ENCODE peak calls at places on chromosomes 5 and 9, in five cellular contexts. I is colonic mucosa, O is GM23248, N is SK-N-SH, C is astrocyte. Z is an unnamed sample.

GRCh38 chr9:125332527-125332926 is 70.9 kb downstream of the GAPVD1 start:
- DNase-seq in I (no peak), C (no peak), O (no peak), N (no peak), Z (no peak)

GRCh38 chr9:130143974-130144373 is 28.2 kb upstream of the NCS1 start:
- DNase-seq in I (no peak), C (peak), N (no peak), O (peak), Z (no peak)

GRCh38 chr9:137918331-137919094 is 40.9 kb downstream of the CACNA1B start:
- DNase-seq in O (no peak), N (no peak), C (no peak), I (no peak), Z (no peak)

GRCh38 chr5:56737002-56737621 is 78.2 kb upstream of the MAP3K1 start:
- DNase-seq in I (no peak), O (peak), C (peak), N (no peak), Z (no peak)

GRCh38 chr9:38744484-38744883 is 24.6 kb upstream of the FAM240B start:
- DNase-seq in C (no peak), N (no peak), I (no peak), O (no peak), Z (no peak)

GRCh38 chr5:35159370-35159742 is 70.9 kb downstream of the PRLR start:
- DNase-seq in C (no peak), O (no peak), N (no peak), I (no peak), Z (no peak)

GRCh38 chr5:61964199-61964598 is 341.8 kb upstream of the KIF2A start:
- DNase-seq in N (no peak), C (peak), I (no peak), O (peak), Z (no peak)

GRCh38 chr9:134541373-134541747 is 100.2 kb upstream of the COL5A1 start:
- DNase-seq in O (no peak), C (no peak), I (no peak), N (no peak), Z (peak)

GRCh38 chr5:40569549-40570270 is 110.0 kb upstream of the PTGER4 start:
- DNase-seq in I (no peak), N (no peak), C (no peak), O (no peak), Z (no peak)

GRCh38 chr5:149429839-149430721 is 51.0 kb upstream of the IL17B start:
- DNase-seq in N (no peak), O (no peak), C (no peak), I (peak), Z (peak)

GRCh38 chr9:134215709-134216448 is 51.5 kb upstream of the RNU6ATAC start:
- DNase-seq in N (peak), I (no peak), O (no peak), C (no peak), Z (peak)

GRCh38 chr5:65156933-65157332 is 324.8 kb downstream of the ADAMTS6 start:
- DNase-seq in C (no peak), O (no peak), I (no peak), N (no peak), Z (no peak)

GRCh38 chr5:176166427-176166826 is 71.8 kb upstream of the SIMC1 start:
- DNase-seq in C (no peak), O (peak), I (no peak), N (no peak), Z (no peak)

GRCh38 chr5:179130101-179130681 is 70.0 kb downstream of the ZNF354C start:
- DNase-seq in N (no peak), O (no peak), I (no peak), C (no peak), Z (peak)

GRCh38 chr5:141779642-141780041 is 97.6 kb upstream of the ARAP3 start:
- DNase-seq in C (peak), N (no peak), I (no peak), O (peak), Z (peak)

GRCh38 chr5:91126448-91126847 is 256.7 kb downstream of the ARRDC3 start:
- DNase-seq in C (peak), I (no peak), N (no peak), O (peak), Z (no peak)
- H3K27ac ChIP-seq in C (peak), I (peak), N (peak), O (peak), Z (no peak)

GRCh38 chr5:170522211-170523128 is 18.6 kb downstream of the KCNIP1 start:
- DNase-seq in I (no peak), C (peak), O (peak), N (no peak), Z (no peak)
- H3K9ac ChIP-seq in I (no peak), C (peak), O (no peak), N (no peak), Z (no peak)

GRCh38 chr5:180169246-180170110 is 39.5 kb downstream of the RASGEF1C start:
- DNase-seq in C (no peak), N (no peak), I (no peak), O (no peak), Z (peak)

GRCh38 chr5:180170810-180171567 is 38.0 kb downstream of the RASGEF1C start:
- DNase-seq in I (no peak), N (no peak), C (no peak), O (no peak), Z (no peak)

GRCh38 chr5:180171568-180172094 is 37.4 kb downstream of the RASGEF1C start:
- DNase-seq in N (no peak), I (no peak), C (no peak), O (no peak), Z (no peak)

GRCh38 chr5:180168758-180169157 is 40.3 kb downstream of the RASGEF1C start:
- DNase-seq in I (no peak), C (no peak), N (no peak), O (no peak), Z (no peak)

DNA sequence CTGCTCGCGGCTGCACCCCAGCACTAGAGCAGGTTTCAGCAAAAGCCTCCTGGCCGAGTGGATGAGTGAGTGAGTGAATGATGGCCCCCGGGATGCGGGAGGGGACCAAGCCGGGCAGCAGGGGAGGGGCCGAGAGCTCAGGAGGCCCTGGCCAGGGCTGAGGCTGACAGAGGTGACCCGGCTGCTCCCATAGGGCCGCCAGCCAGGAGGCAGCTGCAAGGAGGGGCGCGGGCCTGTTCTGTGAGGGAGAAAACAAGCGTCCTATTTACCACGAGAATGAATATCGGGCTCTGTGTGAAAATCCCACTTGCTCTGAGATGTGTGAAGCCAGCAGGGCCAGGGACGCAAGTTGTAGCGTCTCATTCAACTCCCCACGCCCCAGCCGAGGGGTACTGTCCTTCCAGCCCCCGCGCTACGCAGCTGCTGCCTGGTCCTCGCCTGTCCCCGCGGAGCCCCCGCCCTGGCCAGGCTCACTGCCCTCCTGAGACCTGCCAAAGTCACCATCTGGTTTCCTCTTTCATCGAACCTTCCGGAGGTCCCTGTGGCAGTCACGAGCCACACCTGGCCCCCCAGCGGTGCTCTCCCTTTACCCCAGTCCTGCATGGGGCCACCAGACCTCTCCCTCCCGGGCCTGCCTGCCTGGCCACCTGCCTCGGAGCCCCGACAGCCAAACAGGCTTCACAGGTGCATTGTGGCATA is 38.8 kb downstream of the RASGEF1C start:
- DNase-seq in I (no peak), O (no peak), N (no peak), C (no peak), Z (no peak)
- H3K27ac ChIP-seq in I (no peak), O (no peak), N (no peak), C (no peak), Z (no peak)

DNA sequence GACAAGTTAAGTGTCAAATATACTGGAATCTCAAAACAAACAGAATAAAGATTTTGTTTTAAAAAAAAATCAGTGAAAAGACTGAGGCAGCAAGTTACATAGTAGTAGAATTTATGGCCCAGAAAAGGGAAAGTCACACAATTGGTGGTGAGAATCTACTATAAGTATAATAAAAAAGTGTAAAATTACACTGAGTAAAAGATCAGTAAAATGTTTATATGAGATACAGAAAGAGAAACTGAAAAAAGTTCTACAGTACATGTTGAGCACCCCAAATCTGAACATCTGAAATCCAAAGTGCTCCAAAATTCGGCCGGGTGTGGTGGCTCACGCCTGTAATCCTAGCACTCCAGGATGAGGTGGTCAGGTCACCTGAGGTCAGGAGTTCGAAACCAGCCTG is 15.0 kb downstream of the AGTPBP1 start:
- DNase-seq in C (no peak), N (no peak), O (no peak), I (no peak), Z (no peak)
- H3K9ac ChIP-seq in C (no peak), N (no peak), O (no peak), I (no peak), Z (no peak)